ENCODE peak calls at places on chromosomes 16 and 17, in eight cellular contexts. L, T, B, E, C, M, G and P are unnamed samples. For H3K9me3, the result is how much of the 10 kb centered on the place peaks cover.

GRCh38 chr16:85475691-85476300 is 137.3 kb upstream of the GSE1 start:
- DNase-seq in L (no peak), T (no peak), B (no peak), E (no peak), C (no peak), M (peak), G (no peak), P (no peak)

GRCh38 chr16:1379863-1380174 is 28.1 kb downstream of the GNPTG start:
- DNase-seq in L (no peak), T (no peak), B (no peak), E (no peak), C (no peak), M (no peak), G (no peak), P (no peak)

GRCh38 chr16:31879937-31880321 is 6.3 kb downstream of the ZNF267 start:
- DNase-seq in L (no peak), T (no peak), B (no peak), E (no peak), C (no peak), M (no peak), G (no peak), P (no peak)

GRCh38 chr17:78679495-78680395 is 102.3 kb downstream of the CYTH1 start:
- DNase-seq in L (no peak), T (no peak), B (no peak), E (no peak), C (no peak), M (no peak), G (no peak), P (no peak)

GRCh38 chr17:42598905-42599304 is 10.3 kb downstream of the RETREG3 start:
- DNase-seq in L (no peak), T (no peak), B (no peak), E (no peak), C (no peak), M (peak), G (peak), P (no peak)

GRCh38 chr16:53626816-53627215 is 76.8 kb downstream of the RPGRIP1L start:
- DNase-seq in L (no peak), T (no peak), B (no peak), E (no peak), C (no peak), M (no peak), G (no peak), P (no peak)

GRCh38 chr16:929674-930073 is 41.1 kb downstream of the LMF1 start:
- DNase-seq in L (no peak), T (no peak), B (no peak), E (no peak), C (no peak), M (no peak), G (peak), P (no peak)

GRCh38 chr17:51060396-51060795 is 60.3 kb downstream of the SPAG9 start:
- DNase-seq in L (no peak), T (no peak), B (no peak), E (no peak), C (no peak), M (no peak), G (no peak), P (no peak)

GRCh38 chr16:67803894-67804293 is 2.5 kb downstream of the RANBP10 start:
- DNase-seq in L (no peak), T (no peak), B (no peak), E (no peak), C (no peak), M (no peak), G (no peak), P (no peak)

GRCh38 chr16:85204242-85205010 is 92.2 kb upstream of the CIBAR2 start:
- DNase-seq in L (peak), T (no peak), B (no peak), E (no peak), C (no peak), M (no peak), G (peak), P (peak)

DNA sequence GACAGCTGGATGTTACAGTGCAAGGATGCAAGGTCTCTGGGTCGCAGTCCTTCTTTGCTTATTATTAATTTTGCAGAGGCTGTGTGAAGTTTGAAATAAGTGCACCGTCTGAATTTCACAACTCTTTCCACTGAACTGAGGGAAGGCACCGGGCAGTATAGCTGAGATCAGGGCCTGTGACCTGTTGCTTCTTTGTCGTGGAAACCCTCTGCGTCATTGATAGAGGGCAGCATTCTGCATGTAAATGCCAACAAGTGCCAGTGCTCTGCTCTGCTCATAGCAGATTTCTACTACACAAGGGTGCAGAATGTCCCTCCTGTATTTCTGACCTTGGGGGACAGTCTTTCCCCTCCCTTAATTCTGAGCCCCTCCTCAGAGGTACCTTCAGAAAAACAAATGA is 26.0 kb downstream of the CD300LF start:
- DNase-seq in L (no peak), T (no peak), B (no peak), E (no peak), C (no peak), M (no peak), G (no peak), P (no peak)
- TF ChIP-seq CTCF in L (no peak), T (no peak), B (no peak), E (no peak), C (no peak), M (no peak), G (no peak), P (no peak)

GRCh38 chr17:81097134-81097942 is 62.4 kb downstream of the BAIAP2 start:
- DNase-seq in L (peak), T (peak), B (peak), E (peak), C (peak), M (peak), G (peak), P (peak)
- H3K4me3 ChIP-seq in L (peak), T (peak), B (peak), E (no peak), C (no peak), M (no peak), G (no peak), P (peak)

DNA sequence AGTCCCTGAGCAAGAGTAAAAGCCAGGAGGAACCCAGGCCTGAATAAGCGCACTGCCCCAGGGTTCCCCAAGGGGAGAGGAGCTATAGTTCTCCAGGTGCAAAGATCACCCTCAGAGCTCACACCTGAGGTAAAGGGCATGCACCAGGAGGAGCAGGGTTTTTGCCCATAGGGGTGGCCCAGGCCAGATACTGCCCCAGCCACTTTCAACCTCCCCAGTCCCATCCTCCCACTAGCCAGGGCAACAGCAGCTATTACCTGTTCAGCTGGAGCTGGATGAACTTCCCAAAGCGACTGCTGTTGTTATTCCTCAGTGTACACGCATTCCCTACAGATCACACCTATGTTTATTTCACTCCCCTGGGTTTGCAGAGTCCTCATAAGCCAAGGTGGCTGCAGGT is 19.8 kb downstream of the MYO19 start:
- DNase-seq in L (no peak), T (no peak), B (no peak), E (no peak), C (no peak), M (no peak), G (no peak), P (no peak)
- H3K9me3 ChIP-seq in L (under half), T (under half), B (under half), E (under half), C (under half), M (under half), G (under half), P (under half)

GRCh38 chr17:2041561-2042354 is at the start of gene OVCA2:
- DNase-seq in L (peak), T (peak), B (peak), E (peak), C (peak), M (peak), G (peak), P (peak)
- TF ChIP-seq CTCF in L (peak), T (peak), B (peak), E (peak), C (peak), M (no peak), G (peak), P (peak)

GRCh38 chr17:74211141-74211928 is 2.0 kb upstream of the TTYH2 start:
- DNase-seq in L (peak), T (no peak), B (no peak), E (peak), C (peak), M (no peak), G (no peak), P (no peak)

GRCh38 chr17:74212913-74213791 is at the start of gene TTYH2:
- DNase-seq in L (peak), T (peak), B (peak), E (peak), C (peak), M (peak), G (peak), P (peak)

GRCh38 chr17:74212262-74212912 is 984 bp upstream of the TTYH2 start:
- DNase-seq in L (peak), T (peak), B (no peak), E (no peak), C (peak), M (no peak), G (peak), P (no peak)

GRCh38 chr17:74210191-74211140 is 2.9 kb upstream of the TTYH2 start:
- DNase-seq in L (peak), T (peak), B (no peak), E (peak), C (peak), M (peak), G (peak), P (no peak)

GRCh38 chr17:74211929-74212261 is 1.5 kb upstream of the TTYH2 start:
- DNase-seq in L (peak), T (no peak), B (no peak), E (no peak), C (no peak), M (no peak), G (no peak), P (no peak)
- H3K4me3 ChIP-seq in L (peak), T (peak), B (peak), E (no peak), C (no peak), M (no peak), G (peak), P (peak)

GRCh38 chr17:69870091-69870530 is 204.9 kb upstream of the KCNJ16 start:
- DNase-seq in L (no peak), T (no peak), B (no peak), E (no peak), C (peak), M (no peak), G (no peak), P (peak)

GRCh38 chr17:69871318-69871717 is 203.7 kb upstream of the KCNJ16 start:
- DNase-seq in L (no peak), T (no peak), B (no peak), E (no peak), C (no peak), M (no peak), G (no peak), P (no peak)

GRCh38 chr17:69870751-69871199 is 204.2 kb upstream of the KCNJ16 start:
- DNase-seq in L (peak), T (no peak), B (no peak), E (peak), C (peak), M (no peak), G (no peak), P (peak)

GRCh38 chr17:69874220-69874670 is 200.8 kb upstream of the KCNJ16 start:
- DNase-seq in L (peak), T (no peak), B (no peak), E (no peak), C (peak), M (no peak), G (no peak), P (no peak)

GRCh38 chr17:69872675-69873262 is 202.3 kb upstream of the KCNJ16 start:
- DNase-seq in L (no peak), T (no peak), B (no peak), E (no peak), C (no peak), M (no peak), G (no peak), P (no peak)
- H3K9me3 ChIP-seq in L (under half), T (under half), B (under half), E (under half), C (under half), M (under half), G (under half), P (under half)

DNA sequence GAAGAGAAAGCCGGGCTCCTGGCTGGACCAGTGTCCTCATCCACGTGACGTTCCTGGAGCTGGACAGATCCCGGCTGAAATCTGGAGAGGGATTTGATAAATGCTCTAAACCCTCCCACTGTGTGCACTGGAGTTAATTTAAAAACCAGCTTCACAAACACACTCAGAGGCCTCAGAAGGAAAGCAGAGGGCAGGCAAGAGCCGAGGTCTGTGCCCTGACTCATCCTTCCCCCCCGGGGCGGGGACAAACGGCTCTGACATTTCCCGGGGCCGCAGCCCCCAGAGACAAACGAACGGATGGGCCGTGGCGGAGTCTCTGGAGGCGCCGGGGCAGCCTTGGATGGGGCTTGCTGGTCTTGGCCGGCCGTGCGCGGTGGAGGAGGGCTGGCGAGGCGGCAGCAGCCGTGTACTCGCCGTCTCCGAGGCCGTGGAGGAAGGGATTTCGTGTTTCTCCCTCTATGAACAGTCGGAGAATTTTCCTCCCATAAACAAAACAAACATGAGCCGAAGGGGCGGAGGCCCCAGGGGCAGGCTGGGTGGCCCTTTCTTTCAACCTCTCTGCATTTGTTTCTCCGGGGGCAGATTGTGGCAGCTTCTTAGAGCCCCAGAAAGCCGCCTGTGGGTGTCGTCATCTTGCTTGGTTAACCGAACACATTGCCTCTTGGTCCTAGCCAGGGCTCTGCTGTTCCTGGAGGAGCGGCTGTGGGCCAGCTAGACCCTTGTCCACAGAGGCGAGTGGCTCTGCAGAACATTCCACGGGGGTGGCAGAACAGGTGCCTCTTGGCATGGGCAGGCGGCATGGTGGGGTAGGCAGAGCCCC is 94.3 kb downstream of the NTN1 start:
- DNase-seq in L (peak), T (peak), B (peak), E (peak), C (peak), M (no peak), G (peak), P (no peak)
- TF ChIP-seq CTCF in L (peak), T (no peak), B (peak), E (peak), C (peak), M (no peak), G (peak), P (peak)

GRCh38 chr17:81383504-81384421 is 11.5 kb upstream of the BAHCC1 start:
- DNase-seq in L (no peak), T (no peak), B (no peak), E (no peak), C (no peak), M (no peak), G (no peak), P (no peak)

GRCh38 chr17:81386141-81386645 is 9.1 kb upstream of the BAHCC1 start:
- DNase-seq in L (no peak), T (no peak), B (no peak), E (no peak), C (no peak), M (peak), G (no peak), P (no peak)

GRCh38 chr17:81384929-81385319 is 10.3 kb upstream of the BAHCC1 start:
- DNase-seq in L (no peak), T (no peak), B (no peak), E (no peak), C (no peak), M (no peak), G (peak), P (no peak)

GRCh38 chr17:81386646-81387234 is 8.5 kb upstream of the BAHCC1 start:
- DNase-seq in L (no peak), T (peak), B (no peak), E (peak), C (peak), M (peak), G (peak), P (no peak)

DNA sequence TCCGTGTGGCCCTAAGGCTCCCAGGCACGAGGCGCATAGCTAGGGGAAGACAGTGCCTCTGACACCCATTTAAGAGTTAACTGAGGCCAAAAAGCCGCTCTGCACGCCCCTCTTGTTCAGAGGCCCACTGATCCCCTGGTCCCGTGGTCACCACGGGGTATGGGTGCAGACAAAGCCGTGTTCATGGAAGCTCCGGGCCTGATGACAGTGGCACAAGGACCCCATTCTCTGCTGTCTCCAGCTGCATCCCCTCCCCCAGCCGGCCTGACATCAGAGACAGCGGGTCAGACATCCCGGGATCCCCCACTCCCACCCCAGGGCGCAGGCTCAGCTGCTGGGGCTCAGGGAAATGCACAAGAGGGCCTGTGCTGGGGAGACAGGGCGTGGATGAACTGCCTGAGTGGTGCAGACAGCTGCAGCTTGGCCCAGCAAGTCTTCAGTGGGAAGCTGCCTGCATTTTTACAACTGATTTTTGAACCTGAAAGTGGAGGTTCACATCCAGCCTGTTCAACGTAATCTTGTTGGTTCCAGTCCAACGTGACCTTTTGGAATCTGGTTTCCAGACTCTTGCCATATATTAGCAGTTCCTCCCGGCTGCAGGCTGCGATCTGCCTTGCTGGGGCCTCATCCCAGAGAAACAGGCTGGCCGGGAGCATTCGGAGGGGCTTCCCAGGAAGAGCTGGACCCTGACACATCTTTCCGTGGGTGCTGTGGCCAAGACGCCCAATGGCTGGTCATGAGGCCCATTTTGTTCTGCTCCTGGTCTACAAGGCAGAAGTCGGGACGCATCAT is 9.7 kb upstream of the BAHCC1 start:
- DNase-seq in L (peak), T (no peak), B (no peak), E (no peak), C (no peak), M (no peak), G (peak), P (no peak)
- H3K4me3 ChIP-seq in L (no peak), T (no peak), B (no peak), E (no peak), C (no peak), M (no peak), G (no peak), P (no peak)